ENCODE peak calls at places on chromosomes 7 and 10, in six cellular contexts. L is cardiac muscle cell, I is neural progenitor cell, Z is transverse colon, H is thyroid gland, A is fibroblast of lung. S is an unnamed sample. For H3K36me3 and H3K27me3, the result is how much of the 10 kb centered on the place peaks cover.

GRCh38 chr10:68202965-68203358 is 29.0 kb downstream of the ATOH7 start:
- DNase-seq in L (no peak), I (no peak), Z (no peak), H (no peak), A (peak), S (peak)

GRCh38 chr7:40793132-40793531 is 658.3 kb downstream of the SUGCT start:
- DNase-seq in L (no peak), I (no peak), Z (no peak), H (no peak), A (no peak), S (peak)

GRCh38 chr10:131872837-131873375 is 27.9 kb upstream of the PPP2R2D start:
- DNase-seq in L (no peak), I (no peak), Z (no peak), H (peak), A (no peak), S (peak)

GRCh38 chr7:5431485-5432118 is 8.0 kb upstream of the TNRC18 start:
- DNase-seq in L (no peak), I (no peak), Z (no peak), H (no peak), A (no peak), S (no peak)

GRCh38 chr10:109871476-109871875 is 51.8 kb downstream of the XPNPEP1 start:
- DNase-seq in L (no peak), I (no peak), Z (no peak), H (no peak), A (no peak), S (no peak)

GRCh38 chr7:100865971-100866720 is 1.0 kb upstream of the TRIP6 start:
- DNase-seq in L (no peak), I (no peak), Z (peak), H (peak), A (peak), S (peak)

GRCh38 chr10:1323951-1324350 is 267.8 kb downstream of the WDR37 start:
- DNase-seq in L (no peak), I (no peak), Z (no peak), H (no peak), A (no peak), S (no peak)

GRCh38 chr7:77383333-77383740 is 32.8 kb downstream of the GSAP start:
- DNase-seq in L (no peak), I (no peak), Z (no peak), H (no peak), A (peak), S (peak)

GRCh38 chr10:20922461-20922860 is 25.4 kb upstream of the NEBL start:
- DNase-seq in L (no peak), I (no peak), Z (no peak), H (no peak), A (no peak), S (no peak)

GRCh38 chr7:105580022-105580740 is 1.1 kb downstream of the EFCAB10 start:
- DNase-seq in L (no peak), I (no peak), Z (no peak), H (no peak), A (peak), S (no peak)

GRCh38 chr7:46390042-46390441 is 469.0 kb upstream of the IGFBP3 start:
- DNase-seq in L (no peak), I (no peak), Z (no peak), H (no peak), A (no peak), S (no peak)

GRCh38 chr7:94129443-94130140 is 125.4 kb upstream of the BET1 start:
- DNase-seq in L (no peak), I (no peak), Z (no peak), H (no peak), A (peak), S (peak)

GRCh38 chr7:29480934-29481625 is 82.6 kb upstream of the PRR15 start:
- DNase-seq in L (no peak), I (no peak), Z (no peak), H (no peak), A (no peak), S (no peak)

GRCh38 chr7:77246031-77246430 is 46.4 kb upstream of the FGL2 start:
- DNase-seq in L (peak), I (no peak), Z (no peak), H (no peak), A (no peak), S (no peak)

GRCh38 chr7:101645951-101646350 is 16.9 kb upstream of the MYL10 start:
- DNase-seq in L (no peak), I (no peak), Z (no peak), H (no peak), A (no peak), S (no peak)

GRCh38 chr10:75145590-75145989 is 34.1 kb downstream of the SAMD8 start:
- DNase-seq in L (no peak), I (no peak), Z (no peak), H (no peak), A (no peak), S (no peak)

GRCh38 chr7:151598045-151598444 is 78.3 kb upstream of the RHEB start:
- DNase-seq in L (no peak), I (no peak), Z (no peak), H (no peak), A (peak), S (peak)

GRCh38 chr7:55550838-55551537 is 21.3 kb downstream of the VOPP1 start:
- DNase-seq in L (no peak), I (no peak), Z (no peak), H (no peak), A (no peak), S (no peak)

GRCh38 chr7:54940748-54941147 is 78.1 kb upstream of the EGFR start:
- DNase-seq in L (no peak), I (no peak), Z (no peak), H (no peak), A (no peak), S (no peak)

GRCh38 chr7:47757946-47758371 is 176.0 kb upstream of the TNS3 start:
- DNase-seq in L (no peak), I (no peak), Z (peak), H (peak), A (peak), S (peak)

GRCh38 chr7:135664046-135664589 is 1.8 kb downstream of the STMP1 start:
- DNase-seq in L (no peak), I (no peak), Z (no peak), H (no peak), A (peak), S (peak)

GRCh38 chr7:135661311-135662122 is 797 bp upstream of the STMP1 start:
- DNase-seq in L (no peak), I (no peak), Z (no peak), H (no peak), A (no peak), S (peak)

GRCh38 chr7:135662123-135662372 is 266 bp upstream of the STMP1 start:
- DNase-seq in L (no peak), I (no peak), Z (no peak), H (no peak), A (no peak), S (no peak)

GRCh38 chr7:135665072-135665471 is 2.8 kb downstream of the STMP1 start:
- DNase-seq in L (no peak), I (no peak), Z (no peak), H (no peak), A (no peak), S (no peak)

GRCh38 chr7:135662373-135663114 is at the start of gene STMP1:
- DNase-seq in L (peak), I (peak), Z (peak), H (peak), A (peak), S (peak)
- TF ChIP-seq CTCF in L (peak), I (peak), Z (peak), H (peak), A (peak), S (peak)

DNA sequence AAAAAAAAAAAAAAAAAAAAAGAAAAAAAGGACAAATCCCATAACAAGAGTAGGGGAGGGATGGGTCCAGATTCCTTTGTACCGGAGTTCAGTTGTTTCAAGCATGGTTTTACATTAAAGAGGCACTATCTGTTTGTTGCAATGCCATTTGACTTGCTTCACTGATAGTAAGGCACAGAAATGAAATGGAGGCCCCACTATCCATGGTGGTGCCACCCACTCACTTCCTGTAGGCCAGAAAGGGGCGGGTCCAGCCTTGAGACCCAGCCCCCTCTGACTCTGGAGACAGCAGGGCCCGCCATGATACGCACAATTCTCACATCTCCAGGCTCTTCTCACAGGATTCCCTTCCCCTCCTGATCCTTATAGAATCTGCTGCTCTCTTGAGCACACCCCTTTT is 100.0 kb downstream of the CLEC2L start:
- DNase-seq in L (no peak), I (no peak), Z (no peak), H (no peak), A (no peak), S (no peak)
- H3K36me3 ChIP-seq in L (under half), I (under half), Z (under half), H (under half), A (under half), S (under half)

GRCh38 chr7:1380821-1381580 is 78.3 kb downstream of the MICALL2 start:
- DNase-seq in L (no peak), I (no peak), Z (no peak), H (no peak), A (no peak), S (no peak)

GRCh38 chr7:1380211-1380815 is 79.0 kb downstream of the MICALL2 start:
- DNase-seq in L (no peak), I (no peak), Z (no peak), H (no peak), A (no peak), S (no peak)

GRCh38 chr7:1383398-1384112 is 75.7 kb downstream of the MICALL2 start:
- DNase-seq in L (no peak), I (no peak), Z (no peak), H (no peak), A (no peak), S (no peak)

GRCh38 chr7:1384113-1384415 is 75.2 kb downstream of the MICALL2 start:
- DNase-seq in L (no peak), I (no peak), Z (no peak), H (no peak), A (no peak), S (no peak)

GRCh38 chr7:1382553-1383397 is 76.5 kb downstream of the MICALL2 start:
- DNase-seq in L (no peak), I (no peak), Z (no peak), H (no peak), A (no peak), S (no peak)
- H3K27me3 ChIP-seq in L (under half), I (half or more), Z (half or more), H (under half), A (under half), S (under half)

DNA sequence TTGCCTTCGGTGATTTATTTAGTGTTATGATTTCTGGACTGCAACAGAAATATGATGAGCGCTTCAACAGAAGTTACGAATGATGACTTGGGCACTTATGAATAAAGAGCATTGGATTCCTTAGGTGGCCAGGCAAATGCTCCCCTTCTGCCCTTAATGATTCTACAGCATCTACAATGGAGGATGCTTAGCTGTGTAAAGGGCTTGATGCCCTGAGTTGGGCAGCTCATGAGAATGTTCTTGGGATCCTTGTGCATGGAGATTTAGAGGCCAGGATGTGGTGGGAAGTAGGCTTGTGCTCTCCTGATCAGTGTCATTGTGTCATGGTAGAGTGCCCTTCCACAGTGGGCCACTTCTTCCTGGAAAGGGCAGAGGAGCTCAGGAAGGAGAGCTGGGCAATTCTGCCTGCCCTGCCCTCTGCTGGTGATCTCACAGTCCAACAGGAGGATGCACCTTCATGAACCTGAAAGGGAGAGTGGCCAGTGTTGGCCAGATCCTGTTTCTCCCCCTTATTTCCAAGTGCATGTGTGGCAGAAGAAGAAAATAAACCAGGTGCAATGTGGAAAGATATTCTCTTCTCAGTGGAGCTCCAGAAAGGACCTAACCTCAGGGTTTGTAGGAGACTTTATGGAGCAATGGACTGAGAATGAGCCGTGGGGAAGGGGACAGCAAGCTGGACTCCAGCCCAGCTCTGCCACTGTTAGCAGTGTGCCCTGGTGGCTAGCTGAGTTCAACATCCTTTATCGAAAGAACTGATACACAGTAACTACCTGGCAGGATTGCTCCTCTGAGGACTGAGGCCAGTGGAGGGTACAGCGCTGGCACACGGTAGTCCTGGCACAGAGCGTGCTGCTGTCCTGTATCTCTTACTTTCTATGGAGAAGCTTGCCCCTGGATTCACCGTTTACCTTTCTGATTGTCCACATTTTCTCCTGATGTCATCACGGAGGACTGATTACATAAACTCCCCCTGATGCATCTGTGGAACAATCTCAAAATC is 182.9 kb downstream of the BMPER start:
- DNase-seq in L (peak), I (peak), Z (peak), H (no peak), A (peak), S (peak)
- TF ChIP-seq CTCF in L (peak), I (peak), Z (peak), H (no peak), A (peak), S (peak)

GRCh38 chr10:3152566-3152935 is 20.0 kb downstream of the PITRM1 start:
- DNase-seq in L (no peak), I (no peak), Z (no peak), H (no peak), A (no peak), S (no peak)
- H3K36me3 ChIP-seq in L (half or more), I (under half), Z (half or more), H (half or more), A (under half), S (under half)

GRCh38 chr10:8059191-8059936 is 4.9 kb downstream of the GATA3 start:
- DNase-seq in L (no peak), I (peak), Z (no peak), H (no peak), A (no peak), S (no peak)

GRCh38 chr10:8060704-8061121 is 6.2 kb downstream of the GATA3 start:
- DNase-seq in L (no peak), I (no peak), Z (no peak), H (no peak), A (no peak), S (no peak)

GRCh38 chr10:8061274-8062211 is 7.1 kb downstream of the GATA3 start:
- DNase-seq in L (peak), I (peak), Z (no peak), H (peak), A (no peak), S (no peak)

GRCh38 chr10:8058274-8059111 is 4.0 kb downstream of the GATA3 start:
- DNase-seq in L (no peak), I (no peak), Z (no peak), H (no peak), A (no peak), S (no peak)

GRCh38 chr10:8060010-8060703 is 5.7 kb downstream of the GATA3 start:
- DNase-seq in L (no peak), I (peak), Z (no peak), H (no peak), A (no peak), S (no peak)
- H3K27me3 ChIP-seq in L (half or more), I (half or more), Z (half or more), H (under half), A (half or more), S (under half)

GRCh38 chr7:154371424-154371823 is 319.2 kb downstream of the DPP6 start:
- DNase-seq in L (no peak), I (no peak), Z (no peak), H (no peak), A (no peak), S (no peak)

GRCh38 chr7:154373951-154374350 is 321.8 kb downstream of the DPP6 start:
- DNase-seq in L (no peak), I (no peak), Z (no peak), H (no peak), A (no peak), S (no peak)

GRCh38 chr7:154375956-154376355 is 323.8 kb downstream of the DPP6 start:
- DNase-seq in L (no peak), I (no peak), Z (no peak), H (no peak), A (no peak), S (no peak)

GRCh38 chr7:154372106-154372505 is 319.9 kb downstream of the DPP6 start:
- DNase-seq in L (no peak), I (no peak), Z (no peak), H (no peak), A (no peak), S (no peak)
- TF ChIP-seq CTCF in L (no peak), I (no peak), Z (no peak), H (no peak), A (no peak), S (no peak)